ENCODE peak calls at places on chromosomes 5 and 9, in eight cellular contexts. One of them, this sample, is unnamed.

GRCh38 chr9:20513126-20513913 is 109.0 kb downstream of the MLLT3 start:
- DNase-seq in NCI-H524 treated with DMSO at 0.1 percent for 48 hours: no peak
- DNase-seq in left kidney: no peak
- DNase-seq in activated effector memory CD4-positive, alpha-beta T cell treated with Interleukin-2 at 50 U/mL for 16 hours: no peak
- DNase-seq in NCI-H1436: no peak
- DNase-seq in CD8-positive, alpha-beta memory T cell: no peak
- DNase-seq in ovary: no peak
- DNase-seq in right cardiac atrium: no peak
- DNase-seq in this sample: no peak

GRCh38 chr9:126326228-126327015 is at the start of gene MVB12B:
- DNase-seq in CD8-positive, alpha-beta memory T cell: peak
- DNase-seq in NCI-H524 treated with DMSO at 0.1 percent for 48 hours: no peak
- DNase-seq in NCI-H1436: peak
- DNase-seq in left kidney: peak
- DNase-seq in right cardiac atrium: peak
- DNase-seq in activated effector memory CD4-positive, alpha-beta T cell treated with Interleukin-2 at 50 U/mL for 16 hours: peak
- DNase-seq in ovary: peak
- DNase-seq in this sample: no peak

GRCh38 chr5:159186319-159186718 is 23.0 kb downstream of the RNF145 start:
- DNase-seq in right cardiac atrium: no peak
- DNase-seq in left kidney: no peak
- DNase-seq in NCI-H524 treated with DMSO at 0.1 percent for 48 hours: no peak
- DNase-seq in NCI-H1436: no peak
- DNase-seq in CD8-positive, alpha-beta memory T cell: no peak
- DNase-seq in ovary: no peak
- DNase-seq in activated effector memory CD4-positive, alpha-beta T cell treated with Interleukin-2 at 50 U/mL for 16 hours: no peak
- DNase-seq in this sample: no peak

GRCh38 chr9:6782378-6782777 is 24.6 kb downstream of the KDM4C start:
- DNase-seq in activated effector memory CD4-positive, alpha-beta T cell treated with Interleukin-2 at 50 U/mL for 16 hours: no peak
- DNase-seq in right cardiac atrium: no peak
- DNase-seq in left kidney: no peak
- DNase-seq in NCI-H1436: no peak
- DNase-seq in NCI-H524 treated with DMSO at 0.1 percent for 48 hours: peak
- DNase-seq in CD8-positive, alpha-beta memory T cell: no peak
- DNase-seq in ovary: no peak
- DNase-seq in this sample: no peak

GRCh38 chr5:106121972-106122605 is 1548.6 kb downstream of the EFNA5 start:
- DNase-seq in right cardiac atrium: no peak
- DNase-seq in NCI-H524 treated with DMSO at 0.1 percent for 48 hours: no peak
- DNase-seq in activated effector memory CD4-positive, alpha-beta T cell treated with Interleukin-2 at 50 U/mL for 16 hours: no peak
- DNase-seq in CD8-positive, alpha-beta memory T cell: no peak
- DNase-seq in NCI-H1436: no peak
- DNase-seq in left kidney: peak
- DNase-seq in ovary: no peak
- DNase-seq in this sample: no peak

GRCh38 chr5:91797581-91797980 is 414.5 kb upstream of the ARRDC3 start:
- DNase-seq in NCI-H524 treated with DMSO at 0.1 percent for 48 hours: no peak
- DNase-seq in NCI-H1436: no peak
- DNase-seq in left kidney: no peak
- DNase-seq in activated effector memory CD4-positive, alpha-beta T cell treated with Interleukin-2 at 50 U/mL for 16 hours: no peak
- DNase-seq in right cardiac atrium: no peak
- DNase-seq in ovary: no peak
- DNase-seq in CD8-positive, alpha-beta memory T cell: no peak
- DNase-seq in this sample: no peak

GRCh38 chr5:79241535-79241979 is 5.6 kb downstream of the JMY start:
- DNase-seq in right cardiac atrium: no peak
- DNase-seq in CD8-positive, alpha-beta memory T cell: no peak
- DNase-seq in NCI-H1436: no peak
- DNase-seq in activated effector memory CD4-positive, alpha-beta T cell treated with Interleukin-2 at 50 U/mL for 16 hours: no peak
- DNase-seq in NCI-H524 treated with DMSO at 0.1 percent for 48 hours: no peak
- DNase-seq in ovary: no peak
- DNase-seq in left kidney: no peak
- DNase-seq in this sample: no peak

GRCh38 chr9:22116751-22117150 is 107.6 kb upstream of the CDKN2B start:
- DNase-seq in left kidney: no peak
- DNase-seq in ovary: no peak
- DNase-seq in NCI-H524 treated with DMSO at 0.1 percent for 48 hours: no peak
- DNase-seq in activated effector memory CD4-positive, alpha-beta T cell treated with Interleukin-2 at 50 U/mL for 16 hours: no peak
- DNase-seq in CD8-positive, alpha-beta memory T cell: no peak
- DNase-seq in right cardiac atrium: no peak
- DNase-seq in NCI-H1436: no peak
- DNase-seq in this sample: no peak

GRCh38 chr5:161851691-161852299 is 3.9 kb downstream of the GABRA1 start:
- DNase-seq in NCI-H1436: peak
- DNase-seq in NCI-H524 treated with DMSO at 0.1 percent for 48 hours: no peak
- DNase-seq in ovary: no peak
- DNase-seq in right cardiac atrium: no peak
- DNase-seq in left kidney: no peak
- DNase-seq in activated effector memory CD4-positive, alpha-beta T cell treated with Interleukin-2 at 50 U/mL for 16 hours: no peak
- DNase-seq in CD8-positive, alpha-beta memory T cell: no peak
- DNase-seq in this sample: no peak

GRCh38 chr5:93192107-93192506 is 388.9 kb downstream of the NR2F1-AS1 start:
- DNase-seq in NCI-H1436: no peak
- DNase-seq in CD8-positive, alpha-beta memory T cell: no peak
- DNase-seq in NCI-H524 treated with DMSO at 0.1 percent for 48 hours: no peak
- DNase-seq in left kidney: no peak
- DNase-seq in ovary: no peak
- DNase-seq in activated effector memory CD4-positive, alpha-beta T cell treated with Interleukin-2 at 50 U/mL for 16 hours: no peak
- DNase-seq in right cardiac atrium: no peak
- DNase-seq in this sample: no peak

GRCh38 chr5:134304306-134304705 is 62.7 kb downstream of the CDKL3 start:
- DNase-seq in activated effector memory CD4-positive, alpha-beta T cell treated with Interleukin-2 at 50 U/mL for 16 hours: no peak
- DNase-seq in ovary: no peak
- DNase-seq in left kidney: no peak
- DNase-seq in right cardiac atrium: no peak
- DNase-seq in CD8-positive, alpha-beta memory T cell: no peak
- DNase-seq in NCI-H1436: no peak
- DNase-seq in NCI-H524 treated with DMSO at 0.1 percent for 48 hours: no peak
- DNase-seq in this sample: no peak

GRCh38 chr9:91837982-91838731 is 111.9 kb downstream of the ROR2 start:
- DNase-seq in activated effector memory CD4-positive, alpha-beta T cell treated with Interleukin-2 at 50 U/mL for 16 hours: no peak
- DNase-seq in ovary: peak
- DNase-seq in NCI-H1436: no peak
- DNase-seq in right cardiac atrium: peak
- DNase-seq in CD8-positive, alpha-beta memory T cell: no peak
- DNase-seq in NCI-H524 treated with DMSO at 0.1 percent for 48 hours: peak
- DNase-seq in left kidney: peak
- DNase-seq in this sample: peak

GRCh38 chr9:88777498-88778312 is 213.6 kb upstream of the S1PR3 start:
- DNase-seq in NCI-H1436: no peak
- DNase-seq in NCI-H524 treated with DMSO at 0.1 percent for 48 hours: no peak
- DNase-seq in CD8-positive, alpha-beta memory T cell: no peak
- DNase-seq in left kidney: peak
- DNase-seq in ovary: peak
- DNase-seq in activated effector memory CD4-positive, alpha-beta T cell treated with Interleukin-2 at 50 U/mL for 16 hours: no peak
- DNase-seq in right cardiac atrium: peak
- DNase-seq in this sample: no peak

GRCh38 chr5:55220433-55221185 is 6.5 kb downstream of the MCIDAS start:
- DNase-seq in NCI-H1436: no peak
- DNase-seq in CD8-positive, alpha-beta memory T cell: no peak
- DNase-seq in ovary: peak
- DNase-seq in right cardiac atrium: no peak
- DNase-seq in left kidney: peak
- DNase-seq in activated effector memory CD4-positive, alpha-beta T cell treated with Interleukin-2 at 50 U/mL for 16 hours: no peak
- DNase-seq in NCI-H524 treated with DMSO at 0.1 percent for 48 hours: no peak
- DNase-seq in this sample: no peak

GRCh38 chr5:37926732-37927131 is 86.9 kb upstream of the GDNF start:
- DNase-seq in NCI-H524 treated with DMSO at 0.1 percent for 48 hours: peak
- DNase-seq in NCI-H1436: no peak
- DNase-seq in ovary: no peak
- DNase-seq in right cardiac atrium: no peak
- DNase-seq in left kidney: no peak
- DNase-seq in CD8-positive, alpha-beta memory T cell: no peak
- DNase-seq in activated effector memory CD4-positive, alpha-beta T cell treated with Interleukin-2 at 50 U/mL for 16 hours: no peak
- DNase-seq in this sample: no peak

GRCh38 chr9:2800385-2801179 is 43.3 kb downstream of the PUM3 start:
- DNase-seq in ovary: no peak
- DNase-seq in NCI-H1436: no peak
- DNase-seq in CD8-positive, alpha-beta memory T cell: no peak
- DNase-seq in left kidney: peak
- DNase-seq in right cardiac atrium: no peak
- DNase-seq in activated effector memory CD4-positive, alpha-beta T cell treated with Interleukin-2 at 50 U/mL for 16 hours: no peak
- DNase-seq in NCI-H524 treated with DMSO at 0.1 percent for 48 hours: no peak
- DNase-seq in this sample: no peak

GRCh38 chr9:95091574-95091970 is 225.9 kb downstream of the FANCC start:
- DNase-seq in NCI-H524 treated with DMSO at 0.1 percent for 48 hours: no peak
- DNase-seq in NCI-H1436: no peak
- DNase-seq in right cardiac atrium: peak
- DNase-seq in left kidney: peak
- DNase-seq in ovary: peak
- DNase-seq in activated effector memory CD4-positive, alpha-beta T cell treated with Interleukin-2 at 50 U/mL for 16 hours: no peak
- DNase-seq in CD8-positive, alpha-beta memory T cell: no peak
- DNase-seq in this sample: no peak

GRCh38 chr5:142659405-142659804 is 26.5 kb downstream of the FGF1 start:
- DNase-seq in activated effector memory CD4-positive, alpha-beta T cell treated with Interleukin-2 at 50 U/mL for 16 hours: no peak
- DNase-seq in CD8-positive, alpha-beta memory T cell: no peak
- DNase-seq in ovary: no peak
- DNase-seq in left kidney: no peak
- DNase-seq in NCI-H524 treated with DMSO at 0.1 percent for 48 hours: no peak
- DNase-seq in NCI-H1436: no peak
- DNase-seq in right cardiac atrium: no peak
- DNase-seq in this sample: no peak